ENCODE peak calls at places on chromosomes 1 and 21, in ten cellular contexts. One of them, this sample, is unnamed.
A peak's percentile ranks its signal among the peaks of the same experiment; 100 is the strongest.

GRCh38 chr1:210605099-210605498 is 276.4 kb downstream of the HHAT start:
- DNase-seq in body of pancreas: no peak
- DNase-seq in K562: no peak
- DNase-seq in fibroblast of mammary gland: no peak
- DNase-seq in IMR-90: no peak
- DNase-seq in stomach: no peak
- DNase-seq in AG09309: no peak
- DNase-seq in WERI-Rb-1: no peak
- DNase-seq in BJ: no peak
- DNase-seq in MM.1S: no peak
- DNase-seq in this sample: no peak

GRCh38 chr1:194102607-194103006 is 916.2 kb upstream of the B3GALT2 start:
- DNase-seq in WERI-Rb-1: peak; percentile 20
- DNase-seq in K562: no peak
- DNase-seq in AG09309: no peak
- DNase-seq in MM.1S: no peak
- DNase-seq in IMR-90: peak; percentile 4
- DNase-seq in fibroblast of mammary gland: no peak
- DNase-seq in body of pancreas: no peak
- DNase-seq in stomach: no peak
- DNase-seq in BJ: no peak
- DNase-seq in this sample: no peak

GRCh38 chr1:208979776-208980175 is 603.7 kb upstream of the CAMK1G start:
- DNase-seq in stomach: no peak
- DNase-seq in K562: no peak
- DNase-seq in IMR-90: no peak
- DNase-seq in AG09309: no peak
- DNase-seq in MM.1S: no peak
- DNase-seq in body of pancreas: no peak
- DNase-seq in fibroblast of mammary gland: peak; percentile 51
- DNase-seq in BJ: no peak
- DNase-seq in WERI-Rb-1: no peak
- DNase-seq in this sample: no peak

GRCh38 chr1:70396607-70397006 is 14.5 kb upstream of the CTH start:
- DNase-seq in AG09309: no peak
- DNase-seq in stomach: no peak
- DNase-seq in K562: no peak
- DNase-seq in body of pancreas: no peak
- DNase-seq in MM.1S: no peak
- DNase-seq in fibroblast of mammary gland: no peak
- DNase-seq in WERI-Rb-1: no peak
- DNase-seq in BJ: no peak
- DNase-seq in IMR-90: no peak
- DNase-seq in this sample: no peak

GRCh38 chr1:21318714-21319159 is 28.5 kb upstream of the ECE1 start:
- DNase-seq in IMR-90: peak; percentile 87
- DNase-seq in WERI-Rb-1: peak; percentile 37
- DNase-seq in fibroblast of mammary gland: peak; percentile 97
- DNase-seq in MM.1S: no peak
- DNase-seq in AG09309: no peak
- DNase-seq in BJ: no peak
- DNase-seq in stomach: peak; percentile 77
- DNase-seq in body of pancreas: peak; percentile 86
- DNase-seq in K562: no peak
- DNase-seq in this sample: peak; percentile 99

GRCh38 chr1:114558548-114558947 is 22.9 kb downstream of the BCAS2 start:
- DNase-seq in IMR-90: no peak
- DNase-seq in stomach: no peak
- DNase-seq in K562: peak; percentile 52
- DNase-seq in MM.1S: no peak
- DNase-seq in AG09309: no peak
- DNase-seq in WERI-Rb-1: no peak
- DNase-seq in BJ: no peak
- DNase-seq in body of pancreas: no peak
- DNase-seq in fibroblast of mammary gland: peak; percentile 12
- DNase-seq in this sample: peak; percentile 6

GRCh38 chr1:196558424-196558823 is 49.8 kb downstream of the KCNT2 start:
- DNase-seq in IMR-90: peak; percentile 69
- DNase-seq in K562: no peak
- DNase-seq in WERI-Rb-1: no peak
- DNase-seq in fibroblast of mammary gland: peak; percentile 86
- DNase-seq in stomach: no peak
- DNase-seq in AG09309: peak; percentile 64
- DNase-seq in body of pancreas: no peak
- DNase-seq in MM.1S: peak; percentile 84
- DNase-seq in BJ: peak; percentile 54
- DNase-seq in this sample: peak; percentile 83

GRCh38 chr1:210057593-210057992 is 119.6 kb downstream of the SYT14 start:
- DNase-seq in fibroblast of mammary gland: no peak
- DNase-seq in BJ: no peak
- DNase-seq in MM.1S: no peak
- DNase-seq in stomach: no peak
- DNase-seq in IMR-90: no peak
- DNase-seq in WERI-Rb-1: no peak
- DNase-seq in body of pancreas: no peak
- DNase-seq in AG09309: no peak
- DNase-seq in K562: no peak
- DNase-seq in this sample: no peak

GRCh38 chr1:97832490-97832889 is 88.3 kb downstream of the DPYD start:
- DNase-seq in WERI-Rb-1: no peak
- DNase-seq in MM.1S: no peak
- DNase-seq in fibroblast of mammary gland: peak; percentile 82
- DNase-seq in BJ: no peak
- DNase-seq in IMR-90: no peak
- DNase-seq in body of pancreas: no peak
- DNase-seq in AG09309: no peak
- DNase-seq in K562: no peak
- DNase-seq in stomach: no peak
- DNase-seq in this sample: no peak

GRCh38 chr21:29343517-29343916 is 44.8 kb downstream of the BACH1 start:
- DNase-seq in AG09309: no peak
- DNase-seq in MM.1S: no peak
- DNase-seq in K562: no peak
- DNase-seq in WERI-Rb-1: no peak
- DNase-seq in BJ: peak; percentile 39
- DNase-seq in stomach: no peak
- DNase-seq in IMR-90: peak; percentile 94
- DNase-seq in body of pancreas: peak; percentile 22
- DNase-seq in fibroblast of mammary gland: peak; percentile 84
- DNase-seq in this sample: peak; percentile 88

GRCh38 chr1:191993549-191993948 is 164.7 kb upstream of the RGS18 start:
- DNase-seq in body of pancreas: no peak
- DNase-seq in stomach: no peak
- DNase-seq in IMR-90: peak; percentile 61
- DNase-seq in fibroblast of mammary gland: peak; percentile 2
- DNase-seq in BJ: no peak
- DNase-seq in WERI-Rb-1: no peak
- DNase-seq in AG09309: no peak
- DNase-seq in MM.1S: peak; percentile 41
- DNase-seq in K562: no peak
- DNase-seq in this sample: peak; percentile 5

GRCh38 chr1:245606157-245606725 is 451.5 kb downstream of the KIF26B start:
- DNase-seq in BJ: no peak
- DNase-seq in fibroblast of mammary gland: no peak
- DNase-seq in AG09309: no peak
- DNase-seq in stomach: no peak
- DNase-seq in WERI-Rb-1: no peak
- DNase-seq in IMR-90: no peak
- DNase-seq in body of pancreas: no peak
- DNase-seq in K562: no peak
- DNase-seq in MM.1S: no peak
- DNase-seq in this sample: no peak
- H3K4me3 ChIP-seq in BJ: no peak overlapping the region
- H3K4me3 ChIP-seq in fibroblast of mammary gland: no peak overlapping the region
- H3K4me3 ChIP-seq in AG09309: no peak overlapping the region
- H3K4me3 ChIP-seq in stomach: peak overlapping the region; percentile 11
- H3K4me3 ChIP-seq in WERI-Rb-1: no peak overlapping the region
- H3K4me3 ChIP-seq in IMR-90: no peak overlapping the region
- H3K4me3 ChIP-seq in body of pancreas: no peak overlapping the region
- H3K4me3 ChIP-seq in K562: no peak overlapping the region
- H3K4me3 ChIP-seq in MM.1S: no peak overlapping the region
- H3K4me3 ChIP-seq in this sample: no peak overlapping the region

DNA sequence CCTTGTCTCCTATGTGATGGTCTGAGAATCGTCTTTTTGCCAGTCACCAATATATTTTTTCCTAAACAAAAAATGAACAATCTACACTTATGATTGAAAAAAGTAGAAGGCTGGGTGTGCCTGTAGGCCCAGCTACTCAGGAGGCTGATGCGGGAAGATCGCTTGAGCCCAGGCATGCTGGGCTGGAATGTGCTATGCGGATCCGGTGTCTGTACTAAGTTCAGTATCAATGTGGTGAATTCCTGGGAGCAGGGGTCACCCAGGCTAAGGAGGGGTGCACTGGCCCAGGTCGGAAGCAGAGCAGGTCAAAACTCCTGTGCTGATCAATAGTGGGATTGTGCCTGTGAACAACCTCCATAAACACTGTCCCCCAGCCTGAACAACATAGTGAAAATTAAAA is 25.7 kb upstream of the C1orf198 start:
- DNase-seq in fibroblast of mammary gland: no peak
- DNase-seq in IMR-90: no peak
- DNase-seq in AG09309: no peak
- DNase-seq in stomach: no peak
- DNase-seq in MM.1S: no peak
- DNase-seq in K562: no peak
- DNase-seq in body of pancreas: no peak
- DNase-seq in WERI-Rb-1: no peak
- DNase-seq in BJ: no peak
- DNase-seq in this sample: no peak
- TF ChIP-seq CTCF in fibroblast of mammary gland: no peak
- TF ChIP-seq CTCF in IMR-90: no peak
- TF ChIP-seq CTCF in AG09309: no peak
- TF ChIP-seq CTCF in stomach: no peak
- TF ChIP-seq CTCF in MM.1S: no peak
- TF ChIP-seq CTCF in K562: no peak
- TF ChIP-seq CTCF in body of pancreas: no peak
- TF ChIP-seq CTCF in WERI-Rb-1: no peak
- TF ChIP-seq CTCF in BJ: no peak
- TF ChIP-seq CTCF in this sample: no peak

DNA sequence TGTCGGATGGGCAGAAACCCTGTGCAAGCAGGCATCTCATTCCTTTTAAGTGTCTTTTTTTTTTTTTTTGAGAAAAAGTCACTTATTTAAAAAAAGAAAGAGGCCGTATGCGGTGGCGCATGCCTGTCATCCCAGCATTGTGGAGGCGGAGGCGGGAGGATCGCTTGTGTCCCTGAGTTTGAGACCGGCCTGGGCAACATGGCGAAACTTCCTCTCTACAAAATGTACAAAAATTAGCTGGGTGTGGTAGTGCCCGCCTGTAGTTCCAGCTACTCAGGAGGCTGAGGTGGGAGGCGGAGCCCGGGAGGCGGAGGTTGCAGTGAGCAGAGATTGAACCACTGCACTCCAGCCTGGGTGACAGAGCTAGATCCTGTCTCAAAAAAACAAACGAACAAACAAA is 1.7 kb downstream of the GPR137B start:
- DNase-seq in IMR-90: no peak
- DNase-seq in K562: no peak
- DNase-seq in MM.1S: no peak
- DNase-seq in BJ: no peak
- DNase-seq in body of pancreas: no peak
- DNase-seq in stomach: no peak
- DNase-seq in AG09309: no peak
- DNase-seq in fibroblast of mammary gland: no peak
- DNase-seq in WERI-Rb-1: no peak
- DNase-seq in this sample: no peak
- H3K4me3 ChIP-seq in IMR-90: no peak overlapping the region
- H3K4me3 ChIP-seq in K562: no peak overlapping the region
- H3K4me3 ChIP-seq in MM.1S: no peak overlapping the region
- H3K4me3 ChIP-seq in BJ: peak overlapping the region; percentile 70
- H3K4me3 ChIP-seq in body of pancreas: no peak overlapping the region
- H3K4me3 ChIP-seq in stomach: no peak overlapping the region
- H3K4me3 ChIP-seq in AG09309: peak overlapping the region; percentile 71
- H3K4me3 ChIP-seq in fibroblast of mammary gland: peak overlapping the region; percentile 80
- H3K4me3 ChIP-seq in WERI-Rb-1: peak overlapping the region; percentile 33
- H3K4me3 ChIP-seq in this sample: peak overlapping the region; percentile 75

GRCh38 chr1:234216116-234216703 is 157.0 kb upstream of the COA6 start:
- DNase-seq in body of pancreas: no peak
- DNase-seq in IMR-90: no peak
- DNase-seq in fibroblast of mammary gland: no peak
- DNase-seq in stomach: no peak
- DNase-seq in WERI-Rb-1: no peak
- DNase-seq in MM.1S: peak; percentile 21
- DNase-seq in K562: no peak
- DNase-seq in AG09309: no peak
- DNase-seq in BJ: no peak
- DNase-seq in this sample: no peak

GRCh38 chr1:234214129-234214910 is 158.9 kb upstream of the COA6 start:
- DNase-seq in BJ: no peak
- DNase-seq in body of pancreas: peak; percentile 62
- DNase-seq in IMR-90: peak; percentile 7
- DNase-seq in K562: no peak
- DNase-seq in stomach: no peak
- DNase-seq in AG09309: no peak
- DNase-seq in WERI-Rb-1: peak; percentile 74
- DNase-seq in fibroblast of mammary gland: no peak
- DNase-seq in MM.1S: no peak
- DNase-seq in this sample: no peak

GRCh38 chr1:234214911-234215892 is 158.1 kb upstream of the COA6 start:
- DNase-seq in body of pancreas: peak; percentile 85
- DNase-seq in BJ: no peak
- DNase-seq in K562: no peak
- DNase-seq in stomach: peak; percentile 64
- DNase-seq in WERI-Rb-1: no peak
- DNase-seq in IMR-90: no peak
- DNase-seq in fibroblast of mammary gland: no peak
- DNase-seq in MM.1S: no peak
- DNase-seq in AG09309: no peak
- DNase-seq in this sample: no peak

GRCh38 chr1:234213576-234214128 is 159.6 kb upstream of the COA6 start:
- DNase-seq in K562: no peak
- DNase-seq in BJ: no peak
- DNase-seq in WERI-Rb-1: no peak
- DNase-seq in fibroblast of mammary gland: no peak
- DNase-seq in body of pancreas: no peak
- DNase-seq in stomach: no peak
- DNase-seq in MM.1S: no peak
- DNase-seq in AG09309: no peak
- DNase-seq in IMR-90: no peak
- DNase-seq in this sample: no peak

DNA sequence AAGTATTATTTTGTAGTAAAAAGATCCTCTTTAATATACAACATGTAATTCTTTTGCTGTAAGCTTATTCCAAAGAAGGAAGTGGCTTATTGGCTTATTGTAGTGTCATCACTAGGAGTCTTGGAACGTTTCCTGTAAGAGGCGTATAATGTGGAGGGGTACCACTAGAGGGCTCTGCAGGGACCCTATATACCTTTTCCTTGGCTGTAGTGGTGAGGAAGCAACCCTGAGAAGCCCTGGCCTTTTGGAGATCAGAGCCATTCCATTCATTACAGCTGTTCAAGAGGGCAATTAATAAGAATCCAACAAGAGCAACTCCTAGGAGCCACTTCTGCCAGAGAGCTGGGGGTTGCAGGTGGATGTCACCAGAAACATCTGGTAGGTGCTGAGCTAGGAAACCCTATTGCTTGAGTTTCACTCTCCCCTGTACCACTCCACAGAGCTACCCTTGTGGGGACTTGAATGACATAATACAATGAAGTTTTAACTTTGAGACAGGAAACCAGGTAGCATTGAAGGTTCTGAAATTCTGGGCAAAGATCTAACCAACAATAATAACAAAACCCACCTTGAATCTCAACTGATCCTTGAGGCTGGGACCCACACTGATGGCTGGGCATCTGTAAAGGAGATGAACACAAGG is 160.4 kb upstream of the COA6 start:
- DNase-seq in body of pancreas: peak; percentile 71
- DNase-seq in K562: peak; percentile 59
- DNase-seq in stomach: no peak
- DNase-seq in fibroblast of mammary gland: peak; percentile 25
- DNase-seq in WERI-Rb-1: peak; percentile 86
- DNase-seq in AG09309: no peak
- DNase-seq in IMR-90: peak; percentile 26
- DNase-seq in BJ: no peak
- DNase-seq in MM.1S: peak; percentile 39
- DNase-seq in this sample: peak; percentile 11
- TF ChIP-seq CTCF in body of pancreas: peak; percentile 44
- TF ChIP-seq CTCF in K562: peak; percentile 58
- TF ChIP-seq CTCF in stomach: no peak
- TF ChIP-seq CTCF in fibroblast of mammary gland: peak; percentile 35
- TF ChIP-seq CTCF in WERI-Rb-1: peak; percentile 93
- TF ChIP-seq CTCF in AG09309: peak; percentile 31
- TF ChIP-seq CTCF in IMR-90: peak; percentile 29
- TF ChIP-seq CTCF in BJ: peak; percentile 36
- TF ChIP-seq CTCF in MM.1S: peak; percentile 61
- TF ChIP-seq CTCF in this sample: peak; percentile 42